ENCODE peak calls at places on chromosomes 1 and 21, in four cellular contexts. M, I, J and O are unnamed samples.

GRCh38 chr21:20971296-20971921 is 26.8 kb upstream of the NCAM2 start:
- DNase-seq in M (peak; percentile 2), J (peak; percentile 64), I (peak; percentile 22), O (no peak)

GRCh38 chr1:56535362-56535761 is 44.0 kb downstream of the PLPP3 start:
- DNase-seq in M (no peak), I (no peak), J (no peak), O (no peak)

GRCh38 chr1:218421531-218421930 is 76.4 kb downstream of the TGFB2 start:
- DNase-seq in J (no peak), M (no peak), I (no peak), O (no peak)

GRCh38 chr1:234875953-234876814 is 252.5 kb downstream of the TOMM20 start:
- DNase-seq in I (no peak), J (peak; percentile 42), M (no peak), O (peak; percentile 70)

GRCh38 chr21:33844104-33844889 is 71.3 kb downstream of the ATP5PO start:
- DNase-seq in M (no peak), I (no peak), J (no peak), O (no peak)

GRCh38 chr1:33152685-33153432 is 29.0 kb downstream of the TRIM62 start:
- DNase-seq in I (no peak), M (no peak), J (peak; percentile 78), O (no peak)

GRCh38 chr1:61013189-61013952 is 69.0 kb upstream of the NFIA start:
- DNase-seq in J (no peak), I (no peak), M (no peak), O (no peak)

GRCh38 chr1:184764483-184764882 is 9.8 kb upstream of the EDEM3 start:
- DNase-seq in I (no peak), M (no peak), J (no peak), O (no peak)

GRCh38 chr1:201749059-201749458 is 79.9 kb upstream of the IPO9 start:
- DNase-seq in M (no peak), J (no peak), I (no peak), O (no peak)

GRCh38 chr1:201752333-201752732 is 76.6 kb upstream of the IPO9 start:
- DNase-seq in M (no peak), I (no peak), J (no peak), O (no peak)

GRCh38 chr1:201750120-201750519 is 78.8 kb upstream of the IPO9 start:
- DNase-seq in M (no peak), I (no peak), J (no peak), O (no peak)

GRCh38 chr1:201751872-201752271 is 77.1 kb upstream of the IPO9 start:
- DNase-seq in M (no peak), J (peak; percentile 55), I (no peak), O (no peak)

GRCh38 chr1:201750934-201751333 is 78.0 kb upstream of the IPO9 start:
- DNase-seq in I (no peak), M (no peak), J (peak; percentile 57), O (no peak)
- TF ChIP-seq CTCF in I (no peak), M (no peak), J (no peak), O (no peak)

GRCh38 chr1:66332524-66332853 is 201.5 kb upstream of the SGIP1 start:
- DNase-seq in J (no peak), I (no peak), M (no peak), O (no peak)

GRCh38 chr1:66330711-66331110 is 203.2 kb upstream of the SGIP1 start:
- DNase-seq in M (peak; percentile 33), J (no peak), I (peak; percentile 55), O (no peak)

GRCh38 chr1:66334311-66334710 is 199.6 kb upstream of the SGIP1 start:
- DNase-seq in J (no peak), I (no peak), M (no peak), O (no peak)

GRCh38 chr1:66333463-66334232 is 200.3 kb upstream of the SGIP1 start:
- DNase-seq in I (no peak), J (no peak), M (no peak), O (no peak)

GRCh38 chr1:66331641-66332523 is 202.1 kb upstream of the SGIP1 start:
- DNase-seq in J (peak; percentile 78), M (peak; percentile 61), I (peak; percentile 46), O (peak; percentile 78)
- TF ChIP-seq CTCF in J (peak; percentile 24), M (peak; percentile 52), I (no peak), O (no peak)

GRCh38 chr1:68376441-68376840 is 73.3 kb downstream of the RPE65 start:
- DNase-seq in M (no peak), I (no peak), J (no peak), O (no peak)
- TF ChIP-seq CTCF in M (no peak), I (no peak), J (no peak), O (no peak)

GRCh38 chr1:68590473-68590872 is 93.6 kb upstream of the DEPDC1 start:
- DNase-seq in M (no peak), I (no peak), J (no peak), O (no peak)
- TF ChIP-seq CTCF in M (no peak), I (no peak), J (no peak), O (no peak)